ENCODE peak calls at places on chromosome 15, in nine cellular contexts. C is foreskin fibroblast; K is transverse colon; U is astrocyte of the cerebellum; M is GM12865; O is IMR-90; I is astrocyte of the spinal cord; Z is CD8-positive, alpha-beta T cell; H is tibial nerve. R is an unnamed sample.

GRCh38 chr15:66293419-66294156 is at the start of gene DIS3L:
- DNase-seq in K (peak), H (no peak), Z (peak), C (peak), O (peak), U (no peak), I (peak), M (peak), R (no peak)

GRCh38 chr15:60396964-60397771 is 618 bp downstream of the ANXA2 start:
- DNase-seq in C (peak), Z (no peak), O (peak), I (peak), K (peak), M (peak), H (peak), U (no peak), R (no peak)

GRCh38 chr15:76196286-76196948 is 114.9 kb downstream of the ETFA start:
- DNase-seq in Z (no peak), O (peak), C (peak), H (no peak), U (peak), M (peak), K (peak), I (peak), R (peak)

GRCh38 chr15:63752075-63752684 is 81.6 kb downstream of the HERC1 start:
- DNase-seq in H (peak), M (peak), C (peak), O (peak), K (peak), Z (no peak), U (peak), I (peak), R (peak)

GRCh38 chr15:77282333-77282732 is 137.6 kb downstream of the PEAK1 start:
- DNase-seq in H (no peak), I (peak), M (no peak), C (peak), O (peak), U (peak), Z (no peak), K (no peak), R (peak)

GRCh38 chr15:31296304-31297220 is 30.1 kb upstream of the KLF13 start:
- DNase-seq in M (no peak), C (no peak), Z (no peak), K (peak), U (no peak), O (no peak), H (no peak), I (no peak), R (no peak)

GRCh38 chr15:94272251-94272898 is 41.0 kb downstream of the MCTP2 start:
- DNase-seq in Z (no peak), H (no peak), I (no peak), K (no peak), C (no peak), M (no peak), O (no peak), U (no peak), R (no peak)

GRCh38 chr15:36912311-36912712 is 188.0 kb downstream of the MEIS2 start:
- DNase-seq in C (peak), O (peak), K (no peak), Z (no peak), M (no peak), H (no peak), U (no peak), I (no peak), R (no peak)

GRCh38 chr15:41950505-41950904 is 21.9 kb downstream of the EHD4 start:
- DNase-seq in M (no peak), I (no peak), U (no peak), O (peak), C (peak), H (no peak), Z (no peak), K (no peak), R (no peak)

GRCh38 chr15:84750583-84751092 is 2.2 kb downstream of the ZNF592 start:
- DNase-seq in I (no peak), M (peak), K (no peak), O (no peak), C (no peak), Z (no peak), U (no peak), H (no peak), R (no peak)
- H3K4me3 ChIP-seq in I (no peak), M (peak), K (no peak), O (no peak), C (peak), Z (no peak), U (peak), H (no peak), R (peak)

GRCh38 chr15:35698978-35699377 is 153.0 kb upstream of the DPH6 start:
- DNase-seq in U (no peak), I (no peak), M (no peak), K (no peak), Z (no peak), O (no peak), H (no peak), C (no peak), R (no peak)

GRCh38 chr15:35695002-35695401 is 149.0 kb upstream of the DPH6 start:
- DNase-seq in C (no peak), M (no peak), U (no peak), H (no peak), K (no peak), I (no peak), O (no peak), Z (no peak), R (no peak)

GRCh38 chr15:35696767-35697231 is 150.8 kb upstream of the DPH6 start:
- DNase-seq in I (peak), H (no peak), O (peak), K (no peak), Z (no peak), M (no peak), U (peak), C (peak), R (peak)

GRCh38 chr15:35698331-35698730 is 152.4 kb upstream of the DPH6 start:
- DNase-seq in M (no peak), H (no peak), Z (no peak), K (no peak), I (no peak), O (no peak), U (no peak), C (no peak), R (no peak)

DNA sequence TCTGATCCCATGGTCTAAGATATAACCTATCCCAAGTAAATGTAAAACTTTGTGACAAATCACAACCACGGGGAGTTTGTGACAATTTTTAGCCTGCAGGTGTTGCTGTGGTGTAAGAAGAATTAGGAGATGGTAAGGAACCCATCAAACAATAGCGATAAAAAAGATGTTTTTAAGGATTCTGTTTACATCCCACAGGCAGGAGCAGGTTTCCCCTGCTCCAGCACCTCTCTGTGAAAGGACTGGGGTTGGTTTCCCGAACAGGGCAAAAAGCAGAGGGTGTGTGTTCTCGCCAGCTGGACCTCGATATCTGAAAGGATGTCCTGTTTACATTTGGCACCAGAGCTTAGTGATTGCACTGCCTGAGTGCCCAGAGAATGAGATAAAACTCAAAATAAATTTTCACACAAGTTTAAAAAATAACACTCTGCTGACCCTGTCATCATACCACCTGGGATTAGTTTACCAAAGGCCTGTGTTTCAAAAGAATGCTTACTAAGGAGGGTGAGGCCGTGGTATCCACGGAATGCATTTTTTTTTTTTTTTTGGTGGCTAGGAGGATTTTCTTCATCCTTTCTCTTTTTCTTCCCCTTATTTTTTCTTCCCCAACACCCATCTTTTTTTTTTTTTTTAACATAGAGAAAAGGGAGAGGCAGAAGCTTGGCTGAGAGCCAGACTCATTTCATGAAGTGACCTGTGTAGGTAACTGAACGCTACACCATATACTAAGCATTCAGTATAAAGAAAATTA is 151.8 kb upstream of the DPH6 start:
- DNase-seq in M (no peak), O (peak), I (peak), C (peak), U (no peak), Z (no peak), H (peak), K (peak), R (peak)
- TF ChIP-seq CTCF in M (peak), O (no peak), I (no peak), C (no peak), U (peak), Z (no peak), H (no peak), K (no peak), R (no peak)

GRCh38 chr15:80041497-80042253 is 17.8 kb upstream of the ZFAND6 start:
- DNase-seq in I (no peak), C (no peak), U (no peak), K (no peak), Z (no peak), O (no peak), H (no peak), M (no peak), R (no peak)

GRCh38 chr15:80034633-80035032 is 24.8 kb upstream of the ZFAND6 start:
- DNase-seq in K (no peak), M (no peak), U (no peak), H (no peak), O (no peak), Z (no peak), I (no peak), C (no peak), R (no peak)

GRCh38 chr15:80031841-80032240 is 27.6 kb upstream of the ZFAND6 start:
- DNase-seq in H (no peak), O (no peak), K (peak), C (peak), Z (no peak), I (no peak), U (no peak), M (peak), R (no peak)

GRCh38 chr15:80036067-80036466 is 23.4 kb upstream of the ZFAND6 start:
- DNase-seq in C (no peak), I (no peak), Z (no peak), O (no peak), H (no peak), U (no peak), M (peak), K (no peak), R (no peak)
- H3K4me3 ChIP-seq in C (no peak), I (no peak), Z (no peak), O (no peak), H (no peak), U (no peak), M (no peak), K (no peak), R (no peak)

GRCh38 chr15:90320062-90320884 is 31.8 kb upstream of the ZNF774 start:
- DNase-seq in U (peak), C (peak), I (peak), H (peak), O (peak), K (peak), M (peak), Z (peak), R (peak)
- TF ChIP-seq CTCF in U (peak), C (peak), I (peak), H (peak), O (peak), K (peak), M (peak), Z (peak), R (peak)

GRCh38 chr15:40932146-40932545 is 3.0 kb downstream of the DLL4 start:
- DNase-seq in U (no peak), I (no peak), C (no peak), Z (no peak), O (no peak), M (peak), K (peak), H (no peak), R (no peak)
- H3K4me3 ChIP-seq in U (no peak), I (no peak), C (no peak), Z (no peak), O (no peak), M (no peak), K (no peak), H (no peak), R (no peak)

GRCh38 chr15:32774022-32774421 is 56.2 kb downstream of the GREM1 start:
- DNase-seq in C (peak), K (no peak), H (no peak), O (peak), U (peak), Z (no peak), M (no peak), I (peak), R (peak)
- TF ChIP-seq CTCF in C (no peak), K (no peak), H (no peak), O (no peak), U (no peak), Z (no peak), M (no peak), I (no peak), R (no peak)

GRCh38 chr15:44668925-44669324 is 5.5 kb upstream of the SPG11 start:
- DNase-seq in O (no peak), U (no peak), C (no peak), Z (no peak), M (no peak), K (no peak), H (no peak), I (no peak), R (no peak)

GRCh38 chr15:44670087-44670945 is 6.9 kb upstream of the SPG11 start:
- DNase-seq in I (no peak), Z (no peak), M (no peak), H (no peak), O (no peak), K (no peak), U (no peak), C (no peak), R (no peak)

GRCh38 chr15:44663410-44664272 is at the start of gene SPG11:
- DNase-seq in U (peak), H (peak), I (peak), K (peak), Z (peak), O (peak), C (peak), M (peak), R (peak)

GRCh38 chr15:44666208-44667038 is 3.0 kb upstream of the SPG11 start:
- DNase-seq in O (no peak), M (peak), I (no peak), K (no peak), C (no peak), H (no peak), Z (no peak), U (no peak), R (no peak)

GRCh38 chr15:44667039-44667360 is 3.5 kb upstream of the SPG11 start:
- DNase-seq in U (no peak), Z (no peak), C (no peak), O (no peak), H (no peak), M (no peak), K (no peak), I (no peak), R (no peak)
- H3K4me3 ChIP-seq in U (no peak), Z (peak), C (no peak), O (no peak), H (no peak), M (peak), K (no peak), I (no peak), R (no peak)

GRCh38 chr15:40543631-40544294 is 21.1 kb downstream of the CCDC32 start:
- DNase-seq in Z (no peak), O (no peak), C (no peak), M (peak), U (no peak), H (no peak), I (no peak), K (no peak), R (no peak)

GRCh38 chr15:40549894-40550293 is 14.9 kb downstream of the CCDC32 start:
- DNase-seq in C (no peak), K (no peak), H (no peak), I (no peak), O (no peak), M (peak), Z (no peak), U (no peak), R (no peak)

GRCh38 chr15:40543082-40543481 is 21.8 kb downstream of the CCDC32 start:
- DNase-seq in I (no peak), U (no peak), H (no peak), K (no peak), Z (no peak), M (peak), O (no peak), C (no peak), R (no peak)

GRCh38 chr15:40550381-40551037 is 14.3 kb downstream of the CCDC32 start:
- DNase-seq in K (no peak), M (peak), C (no peak), U (no peak), H (no peak), Z (no peak), O (no peak), I (no peak), R (no peak)

GRCh38 chr15:40545457-40545856 is 19.4 kb downstream of the CCDC32 start:
- DNase-seq in Z (no peak), H (no peak), U (no peak), M (peak), I (no peak), C (no peak), K (no peak), O (no peak), R (no peak)
- TF ChIP-seq CTCF in Z (no peak), H (no peak), U (no peak), M (peak), I (no peak), C (no peak), K (no peak), O (no peak), R (no peak)

GRCh38 chr15:74787251-74788041 is 5.6 kb downstream of the CSK start:
- DNase-seq in O (peak), M (peak), C (peak), Z (peak), K (peak), U (peak), H (peak), I (peak), R (peak)

GRCh38 chr15:74784854-74785715 is 3.2 kb downstream of the CSK start:
- DNase-seq in H (no peak), M (peak), K (no peak), C (no peak), I (no peak), U (no peak), O (no peak), Z (no peak), R (no peak)

GRCh38 chr15:74785716-74786032 is 3.8 kb downstream of the CSK start:
- DNase-seq in Z (no peak), U (no peak), I (no peak), C (no peak), K (no peak), O (no peak), M (peak), H (no peak), R (no peak)

GRCh38 chr15:74788042-74788715 is 6.3 kb downstream of the CSK start:
- DNase-seq in I (no peak), C (no peak), U (no peak), H (no peak), K (no peak), M (no peak), Z (no peak), O (no peak), R (no peak)

DNA sequence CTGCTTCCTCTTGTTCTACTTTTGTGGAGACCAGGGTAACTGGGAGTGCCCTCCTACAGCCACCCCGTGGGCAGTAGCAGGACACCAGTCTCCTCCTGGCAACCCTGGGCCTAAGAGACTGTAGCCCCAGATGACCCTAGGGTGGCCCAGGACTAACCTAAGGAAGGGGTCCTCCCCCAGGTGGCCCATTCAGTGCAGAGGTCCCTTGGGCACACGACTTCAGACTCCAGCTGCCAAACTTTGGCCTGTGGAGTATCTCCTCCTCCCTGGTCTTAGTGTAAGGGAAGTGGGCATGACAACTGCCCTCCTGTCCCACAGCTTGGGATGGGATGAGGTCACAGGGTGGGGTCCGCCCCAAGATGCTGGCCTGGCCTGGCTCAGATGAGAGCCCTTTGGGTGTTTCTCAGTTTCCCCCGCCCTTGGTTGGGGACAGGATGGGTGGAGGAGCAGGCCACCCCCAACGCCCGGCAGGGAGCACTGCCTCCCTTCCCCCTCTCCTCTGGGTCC is 4.8 kb downstream of the CSK start:
- DNase-seq in H (no peak), C (no peak), K (no peak), I (no peak), Z (no peak), M (peak), O (no peak), U (no peak), R (no peak)
- H3K4me3 ChIP-seq in H (no peak), C (no peak), K (no peak), I (no peak), Z (peak), M (peak), O (no peak), U (no peak), R (no peak)

R was measured in HFF-Myc.